ENCODE peak calls at places on chromosomes 6 and 20, in four cellular contexts. One of them, this sample, is unnamed.

GRCh38 chr6:79719248-79719975 is 88.3 kb downstream of the SH3BGRL2 start:
- DNase-seq in heart left ventricle: no peak
- DNase-seq in HEK293T: no peak
- DNase-seq in NAMALWA: no peak
- DNase-seq in this sample: no peak

GRCh38 chr6:122202576-122203137 is 196.8 kb upstream of the HSF2 start:
- DNase-seq in heart left ventricle: no peak
- DNase-seq in HEK293T: no peak
- DNase-seq in NAMALWA: no peak
- DNase-seq in this sample: no peak

GRCh38 chr6:108285381-108285780 is 9.5 kb upstream of the AFG1L start:
- DNase-seq in heart left ventricle: no peak
- DNase-seq in HEK293T: no peak
- DNase-seq in NAMALWA: no peak
- DNase-seq in this sample: no peak

GRCh38 chr6:6728169-6728941 is 139.8 kb downstream of the LY86 start:
- DNase-seq in heart left ventricle: no peak
- DNase-seq in HEK293T: no peak
- DNase-seq in NAMALWA: no peak
- DNase-seq in this sample: no peak

GRCh38 chr6:141675957-141676356 is 456.8 kb upstream of the GJE1 start:
- DNase-seq in heart left ventricle: no peak
- DNase-seq in HEK293T: no peak
- DNase-seq in NAMALWA: peak
- DNase-seq in this sample: no peak

GRCh38 chr6:1987640-1988039 is 257.8 kb downstream of the GMDS start:
- DNase-seq in heart left ventricle: no peak
- DNase-seq in HEK293T: no peak
- DNase-seq in NAMALWA: no peak
- DNase-seq in this sample: no peak

GRCh38 chr20:32114305-32114960 is 4.9 kb downstream of the TM9SF4 start:
- DNase-seq in heart left ventricle: no peak
- DNase-seq in HEK293T: no peak
- DNase-seq in NAMALWA: no peak
- DNase-seq in this sample: no peak

GRCh38 chr6:154619183-154619582 is 108.7 kb upstream of the CNKSR3 start:
- DNase-seq in heart left ventricle: no peak
- DNase-seq in HEK293T: no peak
- DNase-seq in NAMALWA: no peak
- DNase-seq in this sample: no peak

GRCh38 chr20:5168582-5169396 is 42.0 kb downstream of the CDS2 start:
- DNase-seq in heart left ventricle: peak
- DNase-seq in HEK293T: no peak
- DNase-seq in NAMALWA: peak
- DNase-seq in this sample: peak

GRCh38 chr6:106444777-106445507 is 84.4 kb downstream of the CRYBG1 start:
- DNase-seq in heart left ventricle: no peak
- DNase-seq in HEK293T: peak
- DNase-seq in NAMALWA: peak
- DNase-seq in this sample: peak

GRCh38 chr6:31952140-31952805 is 6.4 kb downstream of the CFB start:
- DNase-seq in heart left ventricle: no peak
- DNase-seq in HEK293T: peak
- DNase-seq in NAMALWA: no peak
- DNase-seq in this sample: no peak

GRCh38 chr6:16619777-16620176 is 141.5 kb downstream of the ATXN1 start:
- DNase-seq in heart left ventricle: no peak
- DNase-seq in HEK293T: no peak
- DNase-seq in NAMALWA: no peak
- DNase-seq in this sample: no peak

GRCh38 chr6:112269165-112269564 is 14.8 kb upstream of the LAMA4 start:
- DNase-seq in heart left ventricle: peak
- DNase-seq in HEK293T: peak
- DNase-seq in NAMALWA: peak
- DNase-seq in this sample: no peak

GRCh38 chr20:48791666-48792071 is 36.1 kb downstream of the PREX1 start:
- DNase-seq in heart left ventricle: no peak
- DNase-seq in HEK293T: no peak
- DNase-seq in NAMALWA: no peak
- DNase-seq in this sample: no peak

GRCh38 chr6:90538651-90539050 is 48.2 kb downstream of the MAP3K7 start:
- DNase-seq in heart left ventricle: no peak
- DNase-seq in HEK293T: no peak
- DNase-seq in NAMALWA: no peak
- DNase-seq in this sample: no peak

GRCh38 chr6:70599187-70599586 is 32.5 kb downstream of the SDHAF4 start:
- DNase-seq in heart left ventricle: no peak
- DNase-seq in HEK293T: no peak
- DNase-seq in NAMALWA: no peak
- DNase-seq in this sample: no peak

GRCh38 chr6:26743157-26743821 is 83.7 kb upstream of the ZNF322 start:
- DNase-seq in heart left ventricle: no peak
- DNase-seq in HEK293T: peak
- DNase-seq in NAMALWA: no peak
- DNase-seq in this sample: no peak

GRCh38 chr6:4936681-4937041 is 67.2 kb downstream of the RPP40 start:
- DNase-seq in heart left ventricle: no peak
- DNase-seq in HEK293T: peak
- DNase-seq in NAMALWA: peak
- DNase-seq in this sample: peak

GRCh38 chr6:87908978-87909802 is 138.5 kb upstream of the SPACA1 start:
- DNase-seq in heart left ventricle: no peak
- DNase-seq in HEK293T: no peak
- DNase-seq in NAMALWA: no peak
- DNase-seq in this sample: no peak

GRCh38 chr20:32965581-32966373 is 38.5 kb downstream of the SUN5 start:
- DNase-seq in heart left ventricle: no peak
- DNase-seq in HEK293T: no peak
- DNase-seq in NAMALWA: no peak
- DNase-seq in this sample: no peak

GRCh38 chr6:7468382-7469081 is 72.9 kb upstream of the DSP start:
- DNase-seq in heart left ventricle: peak
- DNase-seq in HEK293T: peak
- DNase-seq in NAMALWA: no peak
- DNase-seq in this sample: no peak

GRCh38 chr6:73062121-73062520 is 163.2 kb downstream of the KHDC1L start:
- DNase-seq in heart left ventricle: no peak
- DNase-seq in HEK293T: no peak
- DNase-seq in NAMALWA: no peak
- DNase-seq in this sample: no peak

GRCh38 chr6:41576667-41577066 is 30.5 kb downstream of the FOXP4 start:
- DNase-seq in heart left ventricle: no peak
- DNase-seq in HEK293T: no peak
- DNase-seq in NAMALWA: no peak
- DNase-seq in this sample: no peak

GRCh38 chr20:49575551-49576060 is 7.7 kb upstream of the PTGIS start:
- DNase-seq in heart left ventricle: peak
- DNase-seq in HEK293T: no peak
- DNase-seq in NAMALWA: no peak
- DNase-seq in this sample: no peak

GRCh38 chr6:154865291-154865690 is 129.8 kb upstream of the TIAM2 start:
- DNase-seq in heart left ventricle: no peak
- DNase-seq in HEK293T: no peak
- DNase-seq in NAMALWA: no peak
- DNase-seq in this sample: no peak

GRCh38 chr6:128713461-128713860 is 169.5 kb upstream of the LAMA2 start:
- DNase-seq in heart left ventricle: no peak
- DNase-seq in HEK293T: no peak
- DNase-seq in NAMALWA: no peak
- DNase-seq in this sample: no peak

GRCh38 chr6:167684276-167685104 is 142.2 kb upstream of the AFDN start:
- DNase-seq in heart left ventricle: no peak
- DNase-seq in HEK293T: no peak
- DNase-seq in NAMALWA: no peak
- DNase-seq in this sample: no peak

GRCh38 chr6:6131492-6132109 is 124.9 kb upstream of the NRN1 start:
- DNase-seq in heart left ventricle: no peak
- DNase-seq in HEK293T: peak
- DNase-seq in NAMALWA: peak
- DNase-seq in this sample: peak

GRCh38 chr20:3825526-3825925 is 5.2 kb downstream of the AP5S1 start:
- DNase-seq in heart left ventricle: no peak
- DNase-seq in HEK293T: no peak
- DNase-seq in NAMALWA: no peak
- DNase-seq in this sample: no peak

GRCh38 chr6:37584654-37585522 is 85.2 kb upstream of the CCDC167 start:
- DNase-seq in heart left ventricle: no peak
- DNase-seq in HEK293T: no peak
- DNase-seq in NAMALWA: no peak
- DNase-seq in this sample: no peak

GRCh38 chr20:50366270-50367103 is 143.7 kb upstream of the PTPN1 start:
- DNase-seq in heart left ventricle: peak
- DNase-seq in HEK293T: peak
- DNase-seq in NAMALWA: peak
- DNase-seq in this sample: no peak

GRCh38 chr20:50372770-50373088 is 137.5 kb upstream of the PTPN1 start:
- DNase-seq in heart left ventricle: no peak
- DNase-seq in HEK293T: no peak
- DNase-seq in NAMALWA: no peak
- DNase-seq in this sample: no peak

GRCh38 chr20:61954276-61955021 is 111.2 kb downstream of the TAF4 start:
- DNase-seq in heart left ventricle: peak
- DNase-seq in HEK293T: no peak
- DNase-seq in NAMALWA: no peak
- DNase-seq in this sample: no peak

GRCh38 chr6:146310628-146311027 is 233.0 kb upstream of the RAB32 start:
- DNase-seq in heart left ventricle: no peak
- DNase-seq in HEK293T: no peak
- DNase-seq in NAMALWA: no peak
- DNase-seq in this sample: no peak

GRCh38 chr6:10595731-10596664 is 74.8 kb downstream of the GCNT2 start:
- DNase-seq in heart left ventricle: no peak
- DNase-seq in HEK293T: no peak
- DNase-seq in NAMALWA: no peak
- DNase-seq in this sample: no peak

GRCh38 chr6:139367810-139368321 is 6.6 kb downstream of the CITED2 start:
- DNase-seq in heart left ventricle: no peak
- DNase-seq in HEK293T: no peak
- DNase-seq in NAMALWA: no peak
- DNase-seq in this sample: no peak

GRCh38 chr6:86756623-86757246 is 180.6 kb upstream of the HTR1E start:
- DNase-seq in heart left ventricle: no peak
- DNase-seq in HEK293T: no peak
- DNase-seq in NAMALWA: no peak
- DNase-seq in this sample: no peak